ENCODE peak calls at places on chromosomes 3 and 15, in five cellular contexts. B is fibroblast of lung, V is thoracic aorta, P is IMR-90, E is dorsolateral prefrontal cortex. N is an unnamed sample.
A peak's percentile ranks its signal among the peaks of the same experiment; 100 is the strongest.

GRCh38 chr3:46923559-46924350 is 46.2 kb downstream of the PTH1R start:
- DNase-seq in B (peak; percentile 38), P (peak; percentile 12), V (no peak), E (peak; percentile 59), N (no peak)

GRCh38 chr3:20340324-20340928 is 154.4 kb upstream of the SGO1 start:
- DNase-seq in E (peak; percentile 64), B (peak; percentile 81), V (peak; percentile 7), P (peak; percentile 50), N (peak; percentile 25)

GRCh38 chr3:50268703-50269451 is at the start of gene SEMA3B:
- DNase-seq in B (peak; percentile 71), V (peak; percentile 76), E (peak; percentile 65), P (no peak), N (peak; percentile 84)

GRCh38 chr3:19543212-19543841 is 390.7 kb downstream of the EFHB start:
- DNase-seq in V (no peak), E (no peak), B (no peak), P (no peak), N (no peak)

GRCh38 chr3:197426161-197426566 is 127.8 kb upstream of the DLG1 start:
- DNase-seq in V (no peak), P (no peak), B (no peak), E (no peak), N (no peak)

GRCh38 chr15:94722025-94722636 is 490.8 kb downstream of the MCTP2 start:
- DNase-seq in P (no peak), V (no peak), B (no peak), E (no peak), N (no peak)

GRCh38 chr3:135125171-135125801 is 330.2 kb downstream of the EPHB1 start:
- DNase-seq in E (no peak), V (no peak), P (peak; percentile 27), B (peak; percentile 5), N (peak; percentile 20)

GRCh38 chr3:65914032-65914739 is 124.5 kb downstream of the MAGI1 start:
- DNase-seq in P (no peak), B (peak; percentile 19), E (no peak), V (no peak), N (no peak)

GRCh38 chr15:92343869-92344643 is 49.6 kb upstream of the ST8SIA2 start:
- DNase-seq in P (no peak), V (no peak), E (peak; percentile 70), B (no peak), N (no peak)

GRCh38 chr3:66819993-66820501 is 178.1 kb upstream of the KBTBD8 start:
- DNase-seq in B (no peak), V (no peak), E (peak; percentile 54), P (no peak), N (no peak)

GRCh38 chr15:100131321-100132224 is 210.2 kb downstream of the ADAMTS17 start:
- DNase-seq in V (no peak), B (peak; percentile 59), P (peak; percentile 39), E (no peak), N (no peak)

GRCh38 chr3:124569761-124570160 is 160.5 kb upstream of the UMPS start:
- DNase-seq in B (no peak), E (no peak), V (no peak), P (no peak), N (no peak)

GRCh38 chr3:157429703-157430102 is 6.9 kb upstream of the PTX3 start:
- DNase-seq in E (no peak), P (peak; percentile 51), V (no peak), B (peak; percentile 18), N (no peak)

GRCh38 chr3:189687475-189687874 is 56.3 kb downstream of the TP63 start:
- DNase-seq in B (no peak), V (no peak), E (no peak), P (no peak), N (no peak)

GRCh38 chr15:77021803-77022381 is 27.0 kb downstream of the PSTPIP1 start:
- DNase-seq in E (no peak), V (no peak), P (peak; percentile 68), B (peak; percentile 24), N (no peak)

GRCh38 chr3:171741377-171741776 is 68.9 kb downstream of the PLD1 start:
- DNase-seq in E (no peak), P (no peak), B (no peak), V (no peak), N (no peak)

GRCh38 chr15:91866971-91867372 is 13.5 kb downstream of the SLCO3A1 start:
- DNase-seq in B (peak; percentile 69), V (no peak), E (peak; percentile 68), P (no peak), N (peak; percentile 82)

GRCh38 chr3:105448338-105448982 is 81.8 kb downstream of the ALCAM start:
- DNase-seq in P (peak; percentile 29), V (no peak), B (peak; percentile 17), E (peak; percentile 80), N (no peak)

GRCh38 chr3:131386429-131386926 is 4.9 kb downstream of the NUDT16 start:
- DNase-seq in E (no peak), B (no peak), P (no peak), V (peak; percentile 13), N (no peak)

GRCh38 chr3:195094211-195094921 is 176.6 kb downstream of the XXYLT1 start:
- DNase-seq in E (peak; percentile 34), B (no peak), V (no peak), P (no peak), N (no peak)

GRCh38 chr3:60294181-60294580 is 957.1 kb downstream of the FHIT start:
- DNase-seq in B (peak; percentile 96), E (no peak), P (peak; percentile 85), V (no peak), N (no peak)
- H3K27ac ChIP-seq in B (no peak overlapping the region), E (no peak overlapping the region), P (peak overlapping the region; percentile 50), V (no peak overlapping the region), N (no peak overlapping the region)

GRCh38 chr3:151990696-151991376 is 117.4 kb downstream of the SUCNR1 start:
- DNase-seq in V (no peak), E (no peak), P (no peak), B (no peak), N (no peak)

GRCh38 chr3:151987893-151988292 is 114.5 kb downstream of the SUCNR1 start:
- DNase-seq in B (no peak), P (no peak), E (no peak), V (no peak), N (no peak)

DNA sequence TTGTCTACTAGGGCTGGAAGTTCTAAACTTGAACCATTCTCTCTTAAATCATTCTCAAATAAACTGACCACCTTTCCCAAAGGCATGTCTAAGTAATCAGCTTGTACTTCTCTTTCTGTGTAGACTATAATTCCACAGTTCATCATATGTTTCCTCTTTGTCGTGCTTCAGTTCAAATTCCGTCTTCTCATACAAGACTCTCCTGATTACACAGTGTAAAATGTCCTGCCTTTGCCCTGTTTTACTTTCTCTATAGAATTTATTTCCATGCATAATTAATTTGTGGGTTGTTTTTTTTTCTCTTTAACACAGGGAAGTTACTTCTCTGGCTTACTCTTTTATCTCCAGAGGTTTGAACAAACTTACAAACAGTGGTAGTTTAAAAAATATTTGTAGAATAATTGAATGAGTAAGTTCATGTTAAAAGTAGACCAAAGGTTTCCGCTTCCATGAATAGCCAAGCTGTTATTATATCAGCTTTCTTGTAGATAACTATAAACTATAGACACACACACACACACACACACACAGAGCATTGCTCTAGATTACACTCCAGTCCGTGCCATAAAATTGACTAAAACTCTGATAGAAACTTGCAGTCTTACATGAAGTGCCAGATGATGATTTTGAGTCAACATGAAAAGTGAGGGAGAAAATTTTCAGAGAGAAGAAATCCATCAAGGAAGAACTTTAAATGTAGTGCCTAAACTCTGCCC is 119.0 kb downstream of the SUCNR1 start:
- DNase-seq in E (no peak), P (no peak), B (no peak), V (no peak), N (no peak)
- TF ChIP-seq CTCF in E (no peak), P (no peak), B (no peak), V (no peak), N (no peak)

GRCh38 chr15:38885477-38885952 is 320.9 kb upstream of the RASGRP1 start:
- DNase-seq in V (no peak), E (no peak), B (peak; percentile 67), P (no peak), N (no peak)

GRCh38 chr15:38886315-38887163 is 321.9 kb upstream of the RASGRP1 start:
- DNase-seq in B (peak; percentile 93), V (no peak), E (no peak), P (peak; percentile 93), N (peak; percentile 78)

GRCh38 chr15:38883987-38884386 is 319.4 kb upstream of the RASGRP1 start:
- DNase-seq in P (peak; percentile 27), B (no peak), E (no peak), V (no peak), N (no peak)

GRCh38 chr15:38882226-38882625 is 317.6 kb upstream of the RASGRP1 start:
- DNase-seq in V (no peak), E (no peak), P (no peak), B (no peak), N (no peak)

DNA sequence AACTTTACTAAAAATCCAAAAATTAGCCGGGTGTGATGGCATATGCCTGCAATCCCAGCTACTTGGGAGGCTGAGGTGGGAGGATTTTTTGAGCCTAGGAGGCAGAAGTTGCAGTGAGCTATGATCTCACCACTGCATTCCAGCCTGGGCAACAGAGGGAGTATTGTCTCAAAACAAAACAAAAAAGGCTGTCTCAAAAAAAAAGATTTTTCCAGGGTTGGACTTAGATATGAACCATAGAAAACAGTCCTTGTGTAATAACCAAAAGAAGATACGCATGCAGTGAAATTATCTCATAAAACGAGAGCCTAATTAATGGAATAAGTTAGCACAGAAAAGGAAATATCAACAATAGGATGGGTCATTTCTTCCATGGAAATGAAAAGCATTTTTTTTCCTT is 320.4 kb upstream of the RASGRP1 start:
- DNase-seq in P (peak; percentile 48), B (no peak), V (no peak), E (no peak), N (no peak)
- H3K27ac ChIP-seq in P (peak overlapping the region; percentile 97), B (peak overlapping the region; percentile 81), V (no peak overlapping the region), E (no peak overlapping the region), N (no peak overlapping the region)

GRCh38 chr15:83206387-83206970 is 1.1 kb downstream of the HDGFL3 start:
- DNase-seq in E (no peak), B (peak; percentile 19), V (no peak), P (no peak), N (peak; percentile 32)

GRCh38 chr15:83206971-83207621 is 527 bp downstream of the HDGFL3 start:
- DNase-seq in B (peak; percentile 32), V (no peak), E (peak; percentile 64), P (no peak), N (peak; percentile 50)

GRCh38 chr15:83208357-83208661 is 686 bp upstream of the HDGFL3 start:
- DNase-seq in V (no peak), P (no peak), B (peak; percentile 29), E (no peak), N (no peak)

GRCh38 chr15:83209333-83209732 is 1.7 kb upstream of the HDGFL3 start:
- DNase-seq in V (no peak), E (no peak), P (no peak), B (no peak), N (no peak)

DNA sequence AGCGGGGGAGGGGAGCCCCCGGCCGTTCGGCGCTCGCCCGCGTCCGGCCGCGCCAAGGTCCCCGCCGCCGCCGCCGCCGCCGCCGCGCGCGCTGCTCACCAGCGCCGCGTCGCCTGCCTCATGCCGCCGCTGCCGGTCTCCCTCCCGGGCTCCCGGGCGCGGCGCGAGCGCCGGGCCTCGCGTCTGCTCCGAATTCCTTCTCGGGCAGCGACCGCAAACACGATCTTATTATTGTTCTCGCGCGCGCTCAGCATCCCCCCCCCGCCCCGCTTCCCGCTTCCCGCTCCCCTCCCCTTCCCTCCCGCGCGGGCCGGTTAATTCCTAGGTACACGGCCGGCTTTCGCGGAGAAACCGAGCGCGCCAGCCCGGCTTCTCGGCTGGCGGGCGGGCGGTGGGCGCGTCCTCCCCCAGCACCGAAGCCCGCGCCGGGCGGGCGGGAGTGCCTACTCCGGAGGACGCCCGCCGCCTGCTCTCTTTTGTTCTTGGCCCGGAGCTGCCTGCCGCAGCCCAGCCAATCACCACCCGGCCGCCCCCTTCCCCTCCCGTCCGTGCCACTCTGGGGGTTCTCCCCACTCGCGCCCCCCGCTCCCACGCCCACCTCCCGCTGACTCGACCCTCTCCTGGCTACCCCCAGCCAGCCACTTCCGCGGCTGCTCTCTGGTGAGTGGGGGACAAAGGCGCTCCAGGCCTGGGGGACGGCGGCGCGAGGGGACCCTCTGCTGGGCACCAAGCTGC is at the start of gene HDGFL3:
- DNase-seq in B (peak; percentile 65), E (peak; percentile 69), V (no peak), P (peak; percentile 39), N (peak; percentile 73)
- TF ChIP-seq CTCF in B (no peak), E (peak; percentile 12), V (no peak), P (no peak), N (no peak)